ENCODE peak calls at places on chromosomes 4 and X, in five cellular contexts. One of them, this sample, is unnamed.

GRCh38 chrX:153494541-153495361 is at the start of gene BGN:
- DNase-seq in CD4-positive, alpha-beta T cell: no peak
- DNase-seq in astrocyte of the spinal cord: peak
- DNase-seq in MCF 10A: no peak
- DNase-seq in fibroblast of mammary gland: peak
- DNase-seq in this sample: peak

GRCh38 chr4:2930821-2931764 is 32.1 kb downstream of the NOP14 start:
- DNase-seq in CD4-positive, alpha-beta T cell: no peak
- DNase-seq in astrocyte of the spinal cord: no peak
- DNase-seq in fibroblast of mammary gland: no peak
- DNase-seq in MCF 10A: no peak
- DNase-seq in this sample: no peak

GRCh38 chrX:151098996-151099395 is 77.4 kb upstream of the GPR50 start:
- DNase-seq in astrocyte of the spinal cord: no peak
- DNase-seq in CD4-positive, alpha-beta T cell: no peak
- DNase-seq in MCF 10A: no peak
- DNase-seq in fibroblast of mammary gland: no peak
- DNase-seq in this sample: no peak

GRCh38 chr4:109046549-109047171 is 255.8 kb downstream of the COL25A1 start:
- DNase-seq in fibroblast of mammary gland: peak
- DNase-seq in CD4-positive, alpha-beta T cell: no peak
- DNase-seq in astrocyte of the spinal cord: peak
- DNase-seq in MCF 10A: peak
- DNase-seq in this sample: peak

GRCh38 chrX:147494365-147494764 is 417.4 kb upstream of the FMR1 start:
- DNase-seq in CD4-positive, alpha-beta T cell: no peak
- DNase-seq in MCF 10A: no peak
- DNase-seq in fibroblast of mammary gland: no peak
- DNase-seq in astrocyte of the spinal cord: no peak
- DNase-seq in this sample: no peak

GRCh38 chr4:48008021-48008596 is 8.4 kb downstream of the CNGA1 start:
- DNase-seq in fibroblast of mammary gland: peak
- DNase-seq in CD4-positive, alpha-beta T cell: no peak
- DNase-seq in astrocyte of the spinal cord: peak
- DNase-seq in MCF 10A: peak
- DNase-seq in this sample: no peak

GRCh38 chrX:128460835-128461234 is 408.6 kb upstream of the ACTRT1 start:
- DNase-seq in MCF 10A: peak
- DNase-seq in astrocyte of the spinal cord: no peak
- DNase-seq in fibroblast of mammary gland: no peak
- DNase-seq in CD4-positive, alpha-beta T cell: no peak
- DNase-seq in this sample: no peak

GRCh38 chr4:83036991-83037390 is 2.0 kb downstream of the COPS4 start:
- DNase-seq in CD4-positive, alpha-beta T cell: no peak
- DNase-seq in astrocyte of the spinal cord: no peak
- DNase-seq in fibroblast of mammary gland: no peak
- DNase-seq in MCF 10A: no peak
- DNase-seq in this sample: no peak

GRCh38 chr4:10074767-10075105 is 41.9 kb downstream of the WDR1 start:
- DNase-seq in MCF 10A: peak
- DNase-seq in CD4-positive, alpha-beta T cell: no peak
- DNase-seq in fibroblast of mammary gland: peak
- DNase-seq in astrocyte of the spinal cord: peak
- DNase-seq in this sample: peak

GRCh38 chrX:151697537-151697936 is 2.3 kb downstream of the PRRG3 start:
- DNase-seq in fibroblast of mammary gland: peak
- DNase-seq in MCF 10A: peak
- DNase-seq in astrocyte of the spinal cord: no peak
- DNase-seq in CD4-positive, alpha-beta T cell: no peak
- DNase-seq in this sample: peak

GRCh38 chr4:95340191-95340590 is 208.6 kb downstream of the UNC5C start:
- DNase-seq in astrocyte of the spinal cord: no peak
- DNase-seq in fibroblast of mammary gland: no peak
- DNase-seq in CD4-positive, alpha-beta T cell: no peak
- DNase-seq in MCF 10A: no peak
- DNase-seq in this sample: no peak

GRCh38 chr4:55547461-55547770 is 707 bp upstream of the CLOCK start:
- DNase-seq in astrocyte of the spinal cord: peak
- DNase-seq in CD4-positive, alpha-beta T cell: no peak
- DNase-seq in fibroblast of mammary gland: no peak
- DNase-seq in MCF 10A: no peak
- DNase-seq in this sample: no peak

GRCh38 chrX:153468008-153468580 is 2.3 kb downstream of the HAUS7 start:
- DNase-seq in fibroblast of mammary gland: no peak
- DNase-seq in MCF 10A: no peak
- DNase-seq in astrocyte of the spinal cord: no peak
- DNase-seq in CD4-positive, alpha-beta T cell: no peak
- DNase-seq in this sample: no peak

DNA sequence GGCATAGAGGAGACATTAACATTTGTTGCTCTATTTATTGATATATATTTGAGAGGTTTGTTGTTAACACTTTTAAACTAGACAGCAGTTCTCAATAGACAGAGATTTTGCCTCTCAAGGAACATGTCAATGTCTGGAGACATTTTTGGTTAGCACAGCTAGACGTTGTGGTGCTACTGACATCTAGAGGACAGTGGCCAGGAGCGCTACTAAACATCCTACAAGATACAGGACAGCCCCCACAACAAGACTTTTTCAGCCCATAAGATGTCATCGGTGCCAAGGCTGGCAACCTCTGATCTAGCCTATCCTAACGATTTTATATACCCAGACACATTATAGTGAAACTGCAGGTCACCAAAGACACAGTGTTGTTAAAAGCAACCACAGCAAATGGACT is 18.4 kb upstream of the CTSO start:
- DNase-seq in astrocyte of the spinal cord: peak
- DNase-seq in CD4-positive, alpha-beta T cell: no peak
- DNase-seq in MCF 10A: peak
- DNase-seq in fibroblast of mammary gland: peak
- DNase-seq in this sample: peak
- TF ChIP-seq CTCF in astrocyte of the spinal cord: peak
- TF ChIP-seq CTCF in CD4-positive, alpha-beta T cell: no peak
- TF ChIP-seq CTCF in MCF 10A: no peak
- TF ChIP-seq CTCF in fibroblast of mammary gland: peak
- TF ChIP-seq CTCF in this sample: peak

GRCh38 chrX:136623400-136623799 is 24.6 kb upstream of the CD40LG start:
- DNase-seq in astrocyte of the spinal cord: no peak
- DNase-seq in fibroblast of mammary gland: no peak
- DNase-seq in MCF 10A: no peak
- DNase-seq in CD4-positive, alpha-beta T cell: no peak
- DNase-seq in this sample: no peak
- TF ChIP-seq CTCF in astrocyte of the spinal cord: no peak
- TF ChIP-seq CTCF in fibroblast of mammary gland: no peak
- TF ChIP-seq CTCF in MCF 10A: no peak
- TF ChIP-seq CTCF in CD4-positive, alpha-beta T cell: no peak
- TF ChIP-seq CTCF in this sample: no peak

GRCh38 chrX:35244796-35245508 is 302.4 kb downstream of the FAM47B start:
- DNase-seq in astrocyte of the spinal cord: no peak
- DNase-seq in MCF 10A: no peak
- DNase-seq in CD4-positive, alpha-beta T cell: no peak
- DNase-seq in fibroblast of mammary gland: no peak
- DNase-seq in this sample: no peak
- TF ChIP-seq CTCF in astrocyte of the spinal cord: no peak
- TF ChIP-seq CTCF in MCF 10A: no peak
- TF ChIP-seq CTCF in CD4-positive, alpha-beta T cell: no peak
- TF ChIP-seq CTCF in fibroblast of mammary gland: no peak
- TF ChIP-seq CTCF in this sample: no peak

DNA sequence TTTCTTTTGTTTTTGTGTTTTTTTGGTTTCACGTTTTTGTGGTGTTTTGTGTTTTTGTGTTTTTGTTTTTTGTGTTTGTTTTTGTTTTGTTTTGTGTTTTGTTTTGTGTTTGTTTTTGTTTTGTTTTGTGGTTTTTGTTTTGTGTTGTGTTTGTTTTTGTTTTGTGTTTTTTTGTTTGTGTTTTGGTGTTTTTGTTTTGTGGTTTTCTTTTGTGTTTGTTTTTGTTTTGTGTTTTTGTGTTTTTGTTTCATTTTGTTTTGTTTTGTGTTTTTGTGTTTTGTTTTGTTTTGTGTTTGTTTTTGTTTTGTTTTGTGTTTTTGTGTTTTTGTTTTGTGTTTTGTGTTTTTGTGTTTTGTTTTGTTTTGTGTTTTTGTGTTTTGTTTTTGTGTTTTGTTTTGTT is 20.9 kb downstream of the CSF2RA start:
- DNase-seq in MCF 10A: no peak
- DNase-seq in astrocyte of the spinal cord: no peak
- DNase-seq in CD4-positive, alpha-beta T cell: no peak
- DNase-seq in fibroblast of mammary gland: no peak
- DNase-seq in this sample: no peak
- TF ChIP-seq CTCF in MCF 10A: no peak
- TF ChIP-seq CTCF in astrocyte of the spinal cord: no peak
- TF ChIP-seq CTCF in CD4-positive, alpha-beta T cell: no peak
- TF ChIP-seq CTCF in fibroblast of mammary gland: no peak
- TF ChIP-seq CTCF in this sample: no peak

DNA sequence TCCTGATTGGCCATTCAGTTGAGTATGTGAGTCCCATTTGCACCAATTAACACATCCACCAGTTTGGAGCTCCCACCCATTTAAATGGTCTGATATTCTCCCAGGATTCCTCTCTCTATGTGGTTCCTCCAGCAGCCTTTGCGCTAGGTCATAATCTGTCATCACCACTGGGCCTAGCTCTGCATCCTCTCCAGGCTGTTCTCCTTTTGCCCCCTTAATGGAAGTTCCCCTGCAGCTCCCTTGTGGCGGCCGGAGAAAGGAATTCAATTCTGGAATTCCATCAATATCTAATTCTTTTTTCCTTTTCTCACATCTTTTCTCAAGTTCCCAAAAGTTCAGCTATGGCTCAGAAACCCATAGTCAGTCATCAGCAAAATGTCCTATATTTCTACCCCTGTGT is 2184.4 kb upstream of the AGA start:
- DNase-seq in astrocyte of the spinal cord: no peak
- DNase-seq in CD4-positive, alpha-beta T cell: no peak
- DNase-seq in fibroblast of mammary gland: no peak
- DNase-seq in MCF 10A: no peak
- DNase-seq in this sample: no peak
- TF ChIP-seq CTCF in astrocyte of the spinal cord: no peak
- TF ChIP-seq CTCF in CD4-positive, alpha-beta T cell: no peak
- TF ChIP-seq CTCF in fibroblast of mammary gland: no peak
- TF ChIP-seq CTCF in MCF 10A: no peak
- TF ChIP-seq CTCF in this sample: no peak

This sample was measured in HFFc6.